ENCODE peak calls at places on chromosomes 5 and 9, in four cellular contexts. N, T, J and U are unnamed samples.

GRCh38 chr9:36855443-36856315 is 178.4 kb downstream of the PAX5 start:
- DNase-seq in N (no peak), T (peak), J (peak), U (peak)

GRCh38 chr9:134366223-134367031 is 40.2 kb downstream of the RXRA start:
- DNase-seq in J (no peak), T (peak), N (peak), U (peak)

GRCh38 chr5:149485655-149486615 is 65.3 kb downstream of the CSNK1A1 start:
- DNase-seq in J (no peak), N (no peak), T (peak), U (no peak)

GRCh38 chr9:72864327-72864726 is 88.5 kb downstream of the ALDH1A1 start:
- DNase-seq in N (no peak), J (no peak), T (no peak), U (no peak)

GRCh38 chr9:136486823-136487620 is 4.2 kb upstream of the SEC16A start:
- DNase-seq in J (no peak), N (no peak), T (no peak), U (no peak)

GRCh38 chr9:72661401-72662135 is 140.2 kb downstream of the TMC1 start:
- DNase-seq in J (no peak), T (no peak), N (no peak), U (no peak)

GRCh38 chr9:104027295-104027694 is 66.8 kb upstream of the SMC2 start:
- DNase-seq in T (no peak), J (no peak), N (no peak), U (no peak)

GRCh38 chr9:70594546-70594945 is 180.1 kb upstream of the KLF9 start:
- DNase-seq in T (peak), J (no peak), N (no peak), U (no peak)

GRCh38 chr5:98510111-98510510 is 263.4 kb upstream of the RGMB start:
- DNase-seq in J (no peak), T (peak), N (peak), U (no peak)

GRCh38 chr9:20980713-20981481 is 50.5 kb downstream of the HACD4 start:
- DNase-seq in T (no peak), N (no peak), J (no peak), U (no peak)

GRCh38 chr5:103232393-103232999 is 26.1 kb upstream of the MACIR start:
- DNase-seq in J (no peak), N (peak), T (peak), U (no peak)